ENCODE peak calls at places on chromosome 5, in four cellular contexts. N is mammary epithelial cell, R is pancreas, Z is lower lobe of right lung. X is an unnamed sample. For H3K4me1, the result is how much of the 10 kb centered on the place peaks cover.

GRCh38 chr5:56111404-56111781 is 116.6 kb upstream of the IL6ST start:
- DNase-seq in N (no peak), R (no peak), Z (no peak), X (no peak)

GRCh38 chr5:168689278-168689677 is 110.1 kb upstream of the PANK3 start:
- DNase-seq in N (no peak), R (no peak), Z (no peak), X (no peak)

GRCh38 chr5:87390576-87391199 is 22.0 kb downstream of the CCNH start:
- DNase-seq in N (no peak), R (no peak), Z (no peak), X (no peak)

GRCh38 chr5:142107729-142108431 is 699 bp upstream of the NDFIP1 start:
- DNase-seq in N (no peak), R (no peak), Z (no peak), X (no peak)

GRCh38 chr5:129021744-129022143 is 56.5 kb downstream of the SLC27A6 start:
- DNase-seq in N (no peak), R (no peak), Z (no peak), X (no peak)

GRCh38 chr5:1784197-1785050 is 15.2 kb downstream of the MRPL36 start:
- DNase-seq in N (no peak), R (no peak), Z (no peak), X (peak)

GRCh38 chr5:16742938-16743337 is 126.1 kb upstream of the RETREG1 start:
- DNase-seq in N (no peak), R (no peak), Z (no peak), X (no peak)

GRCh38 chr5:138139776-138140080 is 500 bp upstream of the NME5 start:
- DNase-seq in N (no peak), R (no peak), Z (no peak), X (no peak)

GRCh38 chr5:73231245-73231778 is 58.3 kb downstream of the TMEM174 start:
- DNase-seq in N (no peak), R (no peak), Z (no peak), X (no peak)

GRCh38 chr5:149345892-149346222 is 558 bp downstream of the GRPEL2 start:
- DNase-seq in N (no peak), R (no peak), Z (no peak), X (no peak)

GRCh38 chr5:91641730-91642350 is 258.7 kb upstream of the ARRDC3 start:
- DNase-seq in N (peak), R (no peak), Z (no peak), X (no peak)

GRCh38 chr5:60540855-60541805 is 158.8 kb downstream of the DEPDC1B start:
- DNase-seq in N (no peak), R (no peak), Z (no peak), X (no peak)

GRCh38 chr5:40410231-40410861 is 269.4 kb upstream of the PTGER4 start:
- DNase-seq in N (peak), R (no peak), Z (no peak), X (no peak)

GRCh38 chr5:54693936-54694510 is 176.5 kb downstream of the SNX18 start:
- DNase-seq in N (no peak), R (no peak), Z (no peak), X (no peak)

GRCh38 chr5:144156767-144157171 is 13.7 kb downstream of the YIPF5 start:
- DNase-seq in N (no peak), R (no peak), Z (no peak), X (no peak)

GRCh38 chr5:54525226-54525625 is 7.7 kb downstream of the SNX18 start:
- DNase-seq in N (no peak), R (no peak), Z (no peak), X (no peak)

GRCh38 chr5:179288809-179289185 is 56.5 kb downstream of the ADAMTS2 start:
- DNase-seq in N (no peak), R (peak), Z (peak), X (peak)

GRCh38 chr5:180467576-180467975 is 26.6 kb upstream of the CNOT6 start:
- DNase-seq in N (no peak), R (no peak), Z (no peak), X (no peak)

GRCh38 chr5:34001231-34001935 is 6.5 kb downstream of the AMACR start:
- DNase-seq in N (no peak), R (peak), Z (peak), X (no peak)

GRCh38 chr5:7361593-7361992 is 34.3 kb upstream of the ADCY2 start:
- DNase-seq in N (no peak), R (no peak), Z (no peak), X (no peak)

GRCh38 chr5:11793396-11793795 is 110.8 kb downstream of the CTNND2 start:
- DNase-seq in N (no peak), R (no peak), Z (no peak), X (no peak)

GRCh38 chr5:61347088-61347487 is 15.0 kb downstream of the ZSWIM6 start:
- DNase-seq in N (no peak), R (no peak), Z (no peak), X (no peak)

GRCh38 chr5:139650031-139650688 is 2.0 kb downstream of the CXXC5 start:
- DNase-seq in N (no peak), R (peak), Z (peak), X (peak)

GRCh38 chr5:125232779-125233230 is 486.4 kb upstream of the ZNF608 start:
- DNase-seq in N (peak), R (no peak), Z (no peak), X (no peak)

GRCh38 chr5:150125334-150125733 is 30.3 kb downstream of the PDGFRB start:
- DNase-seq in N (no peak), R (no peak), Z (no peak), X (no peak)

GRCh38 chr5:9209846-9210547 is 335.9 kb downstream of the SEMA5A start:
- DNase-seq in N (peak), R (no peak), Z (no peak), X (no peak)

GRCh38 chr5:171288066-171288465 is 21.0 kb upstream of the TLX3 start:
- DNase-seq in N (no peak), R (no peak), Z (no peak), X (no peak)

GRCh38 chr5:73706963-73707362 is 81.0 kb downstream of the ARHGEF28 start:
- DNase-seq in N (no peak), R (no peak), Z (no peak), X (no peak)

GRCh38 chr5:160601045-160601444 is 179.4 kb downstream of the PTTG1 start:
- DNase-seq in N (no peak), R (no peak), Z (no peak), X (no peak)

GRCh38 chr5:11737010-11737409 is 167.2 kb downstream of the CTNND2 start:
- DNase-seq in N (no peak), R (no peak), Z (no peak), X (no peak)

GRCh38 chr5:172110921-172111873 is 76.8 kb downstream of the STK10 start:
- DNase-seq in N (peak), R (no peak), Z (peak), X (peak)

GRCh38 chr5:14331377-14331776 is 188.2 kb downstream of the TRIO start:
- DNase-seq in N (no peak), R (no peak), Z (no peak), X (no peak)
- H3K4me1 ChIP-seq in N (under half), R (under half), Z (under half), X (under half)

DNA sequence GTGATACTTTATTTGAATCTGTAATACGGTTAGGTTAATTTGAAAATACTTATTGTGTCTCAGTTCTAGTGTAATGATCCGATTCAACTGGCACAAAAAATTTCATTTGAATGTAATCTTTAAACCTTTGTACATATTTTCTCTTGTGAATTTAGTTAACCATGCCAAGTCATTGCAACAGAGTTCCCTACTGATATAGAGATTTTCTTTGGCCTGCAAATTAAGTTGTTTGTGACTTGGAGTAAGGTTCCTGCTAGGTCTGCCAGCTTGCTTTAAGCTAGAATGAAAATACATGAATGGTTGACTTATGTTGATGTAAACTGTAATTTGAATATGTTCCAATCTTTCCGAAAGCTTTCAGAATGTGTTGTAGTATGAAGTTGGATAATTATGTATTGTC is 1004.1 kb upstream of the EDIL3 start:
- DNase-seq in N (no peak), R (no peak), Z (no peak), X (no peak)
- TF ChIP-seq CTCF in N (no peak), R (no peak), Z (no peak), X (no peak)

GRCh38 chr5:77430726-77431125 is 61.4 kb downstream of the WDR41 start:
- DNase-seq in N (no peak), R (no peak), Z (no peak), X (no peak)
- H3K27ac ChIP-seq in N (no peak), R (no peak), Z (no peak), X (no peak)

GRCh38 chr5:134438268-134438622 is 26.6 kb upstream of the CDKN2AIPNL start:
- DNase-seq in N (peak), R (no peak), Z (no peak), X (peak)
- H3K4me1 ChIP-seq in N (half or more), R (under half), Z (under half), X (half or more)

DNA sequence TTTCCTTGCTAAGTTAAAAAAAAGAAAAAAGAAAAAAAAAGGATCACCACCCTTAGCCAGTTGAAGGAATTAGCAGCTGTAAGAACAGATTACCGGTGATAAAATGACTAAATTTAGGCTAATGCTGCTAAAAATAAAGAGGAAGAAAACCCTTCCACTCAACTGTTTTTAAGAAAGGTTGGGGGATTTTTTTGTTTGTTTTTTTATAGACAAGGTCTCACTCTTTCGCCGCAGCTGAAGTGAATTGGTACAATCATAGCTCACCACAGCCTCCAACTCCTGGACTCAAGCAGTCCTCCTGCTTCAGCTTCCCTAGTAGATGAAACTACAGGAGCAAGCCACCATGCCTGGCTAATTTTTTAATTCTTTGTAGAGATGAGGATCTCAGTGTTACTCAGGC is 101.7 kb downstream of the SNCAIP start:
- DNase-seq in N (no peak), R (no peak), Z (no peak), X (no peak)
- TF ChIP-seq CTCF in N (no peak), R (no peak), Z (no peak), X (no peak)